ENCODE peak calls at places on chromosomes 6 and 20, in four cellular contexts. L is K562, G is H1, R is stomach. N is an unnamed sample.

GRCh38 chr6:35385457-35386202 is 43.3 kb downstream of the PPARD start:
- DNase-seq in L (no peak), G (no peak), R (no peak), N (no peak)

GRCh38 chr6:11143394-11144371 is 32.2 kb upstream of the ERVFRD-1 start:
- DNase-seq in L (peak), R (peak), G (no peak), N (peak)

GRCh38 chr6:165858571-165858970 is 195.5 kb upstream of the PDE10A start:
- DNase-seq in L (no peak), R (no peak), G (no peak), N (no peak)

GRCh38 chr6:35319346-35320030 is 21.9 kb downstream of the DEF6 start:
- DNase-seq in G (no peak), R (no peak), L (no peak), N (no peak)

GRCh38 chr20:25353754-25354705 is 36.6 kb downstream of the ABHD12 start:
- DNase-seq in L (no peak), R (no peak), G (no peak), N (no peak)

GRCh38 chr6:24991748-24992467 is 56.1 kb upstream of the RIPOR2 start:
- DNase-seq in G (no peak), L (peak), R (peak), N (no peak)

GRCh38 chr6:45930419-45931059 is 85.1 kb downstream of the CLIC5 start:
- DNase-seq in R (peak), L (peak), G (no peak), N (peak)

GRCh38 chr20:32536861-32537656 is 48.1 kb downstream of the NOL4L start:
- DNase-seq in G (no peak), R (peak), L (no peak), N (no peak)

GRCh38 chr20:13419445-13419844 is 198.4 kb downstream of the ISM1 start:
- DNase-seq in L (no peak), R (no peak), G (no peak), N (no peak)

GRCh38 chr6:140078552-140079126 is 704.2 kb upstream of the CITED2 start:
- DNase-seq in R (no peak), L (no peak), G (no peak), N (no peak)

GRCh38 chr20:11676618-11677289 is 240.9 kb upstream of the BTBD3 start:
- DNase-seq in L (peak), R (no peak), G (no peak), N (no peak)

GRCh38 chr20:22583773-22584629 is at the start of gene FOXA2:
- DNase-seq in L (peak), R (peak), G (no peak), N (no peak)

GRCh38 chr20:22585786-22586493 is 1.6 kb upstream of the FOXA2 start:
- DNase-seq in R (no peak), L (no peak), G (no peak), N (no peak)

GRCh38 chr20:22584922-22585785 is 782 bp upstream of the FOXA2 start:
- DNase-seq in G (no peak), L (no peak), R (peak), N (no peak)

GRCh38 chr20:22582960-22583772 is 1.2 kb downstream of the FOXA2 start:
- DNase-seq in R (peak), G (no peak), L (no peak), N (no peak)

GRCh38 chr20:22584630-22584921 is 204 bp upstream of the FOXA2 start:
- DNase-seq in G (no peak), R (peak), L (peak), N (no peak)
- TF ChIP-seq POLR2A in G (no peak), R (no peak), L (no peak), N (no peak)

DNA sequence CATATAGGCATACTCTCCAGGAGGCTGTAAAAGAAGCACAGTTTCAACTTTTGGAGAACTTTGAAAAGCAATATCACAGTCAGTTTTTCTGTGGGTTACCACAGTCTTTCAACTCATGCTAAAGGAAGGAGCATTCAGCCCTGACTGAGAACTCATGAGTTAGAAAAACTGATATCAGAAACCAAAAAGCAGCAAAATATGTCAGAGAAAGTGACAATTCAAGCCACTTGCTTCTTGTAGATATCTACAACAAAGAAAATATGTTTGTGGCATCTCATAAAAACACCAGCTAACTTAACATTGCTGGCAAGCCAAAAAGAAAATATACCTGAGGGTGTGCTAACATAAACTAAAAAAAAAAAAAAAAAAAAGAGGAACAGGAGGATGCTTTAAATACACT is 36.1 kb upstream of the PTCHD4 start:
- DNase-seq in R (no peak), L (no peak), G (no peak), N (no peak)
- TF ChIP-seq POLR2A in R (no peak), L (no peak), G (no peak), N (no peak)

DNA sequence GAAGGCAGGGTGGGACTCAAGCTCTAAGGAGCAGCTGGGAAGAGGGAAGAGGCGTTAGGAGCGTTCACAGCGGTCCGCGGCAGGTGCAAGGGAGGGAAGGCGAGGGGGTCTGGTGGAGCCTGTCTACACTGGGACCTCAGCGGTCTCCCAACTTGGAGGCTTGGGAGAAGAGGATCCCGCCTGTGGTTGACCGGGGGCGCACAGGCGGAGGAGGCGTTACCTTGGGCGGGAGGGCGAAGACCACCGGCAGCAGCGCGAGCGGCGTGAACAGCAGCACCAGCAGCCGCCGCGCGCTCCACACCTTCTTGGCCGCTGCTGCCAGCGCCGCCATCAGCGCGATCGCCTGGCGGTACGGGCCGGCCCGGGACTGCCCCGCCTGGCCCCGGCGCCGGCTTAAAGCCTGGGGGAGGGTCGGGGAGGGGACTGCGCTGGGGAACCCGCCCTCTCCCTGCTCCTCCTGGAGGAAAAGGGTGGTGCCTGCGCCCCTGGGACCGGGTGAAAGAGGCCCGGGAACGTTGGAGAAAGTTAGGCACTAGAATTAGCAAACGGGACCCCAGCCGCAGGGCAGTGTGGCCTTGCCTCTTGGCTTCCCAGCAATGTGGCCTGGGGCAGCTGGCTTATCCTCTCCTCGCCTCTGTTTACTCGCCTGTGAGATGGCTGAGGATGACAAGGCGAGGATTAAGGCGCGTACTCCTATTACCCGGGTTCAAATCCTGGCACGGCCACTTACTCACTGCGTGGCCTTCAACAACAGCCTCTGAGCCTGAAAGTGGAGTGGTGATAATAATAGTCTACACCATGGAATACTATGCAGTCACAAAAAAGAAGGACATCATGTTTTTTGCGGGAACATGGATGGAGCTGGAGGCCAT is at the start of gene SLC13A3:
- DNase-seq in R (peak), G (no peak), L (no peak), N (no peak)
- TF ChIP-seq POLR2A in R (no peak), G (no peak), L (no peak), N (no peak)

DNA sequence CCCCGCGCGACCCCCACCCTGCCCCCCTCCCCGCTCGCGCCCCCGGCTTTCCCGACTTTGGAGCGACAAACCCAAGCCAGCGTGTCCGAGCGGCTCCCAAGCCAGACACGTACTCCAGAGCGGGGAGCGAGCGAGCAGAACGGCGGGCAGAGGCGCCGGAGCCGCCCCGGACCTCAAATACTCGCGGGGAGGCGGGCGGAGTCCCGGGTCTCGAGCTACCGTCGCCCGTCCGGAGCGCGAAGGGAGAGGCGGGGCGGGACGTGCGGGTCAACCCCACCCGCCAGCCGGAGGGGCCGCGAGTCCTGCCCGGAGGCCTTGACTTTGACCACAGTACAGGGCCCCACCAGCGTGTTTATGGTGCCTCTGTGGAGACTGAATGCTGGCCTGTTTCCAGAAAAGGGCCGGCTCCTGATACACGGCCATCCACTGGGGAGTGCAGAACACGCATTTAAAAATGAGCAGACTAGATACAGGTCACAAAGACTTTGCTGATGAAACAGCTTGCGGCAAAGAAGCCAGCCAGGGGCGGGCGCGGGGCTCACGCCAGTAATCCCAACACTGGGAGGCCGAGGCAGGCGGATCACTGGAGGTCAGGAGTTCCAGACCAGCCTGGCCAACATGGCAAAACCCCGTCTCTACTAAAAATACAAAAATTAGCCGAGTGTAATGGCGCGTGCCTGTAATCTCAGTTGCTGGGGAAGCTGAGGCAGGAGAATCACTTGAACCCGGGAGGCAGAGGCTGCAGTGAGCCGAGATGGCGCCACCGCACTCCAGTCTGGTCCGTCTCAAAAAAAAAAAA is at the start of gene SERPINB6:
- DNase-seq in G (no peak), R (peak), L (peak), N (peak)
- TF ChIP-seq POLR2A in G (no peak), R (no peak), L (peak), N (no peak)

GRCh38 chr6:43174263-43175112 is 3.4 kb downstream of the SRF start:
- DNase-seq in L (peak), R (peak), G (peak), N (peak)
- TF ChIP-seq POLR2A in L (peak), R (no peak), G (no peak), N (no peak)

N was measured in lower leg skin.